ENCODE peak calls at places on chromosome 15, in five cellular contexts. S, Y, U, Z and W are unnamed samples.

GRCh38 chr15:64813075-64813474 is 12.4 kb downstream of the PIF1 start:
- DNase-seq in S (peak), Y (no peak), U (no peak), Z (no peak), W (peak)

GRCh38 chr15:49038382-49038781 is 7.9 kb downstream of the SECISBP2L start:
- DNase-seq in S (no peak), Y (no peak), U (no peak), Z (no peak), W (peak)

GRCh38 chr15:62896969-62897486 is 145.5 kb upstream of the TPM1 start:
- DNase-seq in S (peak), Y (no peak), U (peak), Z (peak), W (peak)

GRCh38 chr15:43293402-43293801 is 26.7 kb upstream of the TGM5 start:
- DNase-seq in S (no peak), Y (no peak), U (no peak), Z (no peak), W (peak)

GRCh38 chr15:50210462-50211264 is 28.7 kb downstream of the SLC27A2 start:
- DNase-seq in S (no peak), Y (no peak), U (peak), Z (no peak), W (peak)

GRCh38 chr15:31392761-31393401 is 66.2 kb downstream of the KLF13 start:
- DNase-seq in S (peak), Y (peak), U (no peak), Z (peak), W (peak)

GRCh38 chr15:53454843-53455721 is 304.4 kb downstream of the WDR72 start:
- DNase-seq in S (no peak), Y (no peak), U (peak), Z (no peak), W (no peak)

GRCh38 chr15:58467722-58468436 is 36.1 kb downstream of the LIPC start:
- DNase-seq in S (peak), Y (no peak), U (peak), Z (no peak), W (no peak)

GRCh38 chr15:39784125-39784524 is 1.5 kb upstream of the FSIP1 start:
- DNase-seq in S (peak), Y (no peak), U (no peak), Z (no peak), W (peak)

GRCh38 chr15:63509933-63510547 is 5.6 kb downstream of the USP3 start:
- DNase-seq in S (peak), Y (no peak), U (no peak), Z (no peak), W (peak)

GRCh38 chr15:41828747-41829270 is 917 bp downstream of the JMJD7 start:
- DNase-seq in S (peak), Y (no peak), U (no peak), Z (no peak), W (peak)

GRCh38 chr15:64222573-64223361 is 59.9 kb upstream of the PPIB start:
- DNase-seq in S (peak), Y (no peak), U (no peak), Z (no peak), W (peak)

GRCh38 chr15:51652084-51652668 is 29.1 kb upstream of the SCG3 start:
- DNase-seq in S (no peak), Y (no peak), U (no peak), Z (no peak), W (no peak)

GRCh38 chr15:38690737-38691332 is 126.2 kb upstream of the RASGRP1 start:
- DNase-seq in S (peak), Y (peak), U (peak), Z (peak), W (peak)

GRCh38 chr15:81410318-81410753 is 36.3 kb upstream of the TMC3 start:
- DNase-seq in S (peak), Y (peak), U (peak), Z (peak), W (peak)

GRCh38 chr15:43299411-43299810 is 31.0 kb downstream of the LCMT2 start:
- DNase-seq in S (no peak), Y (no peak), U (no peak), Z (no peak), W (no peak)

GRCh38 chr15:81225161-81225671 is 28.5 kb downstream of the IL16 start:
- DNase-seq in S (no peak), Y (no peak), U (no peak), Z (no peak), W (no peak)

GRCh38 chr15:75109731-75110130 is 86.3 kb downstream of the PPCDC start:
- DNase-seq in S (no peak), Y (no peak), U (no peak), Z (no peak), W (no peak)

GRCh38 chr15:96732704-96733103 is 402.2 kb downstream of the NR2F2 start:
- DNase-seq in S (no peak), Y (no peak), U (no peak), Z (no peak), W (no peak)

GRCh38 chr15:68618339-68619302 is 39.8 kb downstream of the CORO2B start:
- DNase-seq in S (peak), Y (no peak), U (no peak), Z (peak), W (no peak)

GRCh38 chr15:60809375-60809774 is 330.4 kb upstream of the ICE2 start:
- DNase-seq in S (no peak), Y (no peak), U (no peak), Z (no peak), W (no peak)

GRCh38 chr15:66844747-66845145 is 142.7 kb downstream of the SMAD6 start:
- DNase-seq in S (no peak), Y (no peak), U (no peak), Z (no peak), W (no peak)

GRCh38 chr15:39092354-39092753 is 488.5 kb upstream of the THBS1 start:
- DNase-seq in S (no peak), Y (no peak), U (no peak), Z (no peak), W (no peak)

GRCh38 chr15:67180514-67181191 is 73.8 kb downstream of the AAGAB start:
- DNase-seq in S (no peak), Y (no peak), U (no peak), Z (no peak), W (no peak)

GRCh38 chr15:26891448-26891881 is 24.6 kb downstream of the GABRA5 start:
- DNase-seq in S (peak), Y (peak), U (peak), Z (peak), W (peak)

GRCh38 chr15:86327230-86327865 is 247.7 kb downstream of the AGBL1 start:
- DNase-seq in S (no peak), Y (no peak), U (no peak), Z (no peak), W (no peak)

GRCh38 chr15:37682304-37682703 is 252.1 kb upstream of the TMCO5A start:
- DNase-seq in S (peak), Y (no peak), U (peak), Z (no peak), W (peak)

GRCh38 chr15:41854443-41854842 is 15.8 kb downstream of the PLA2G4B start:
- DNase-seq in S (no peak), Y (no peak), U (no peak), Z (no peak), W (no peak)

GRCh38 chr15:25391971-25392733 is 46.7 kb downstream of the UBE3A start:
- DNase-seq in S (peak), Y (no peak), U (no peak), Z (no peak), W (peak)

GRCh38 chr15:101244889-101245668 is 6.8 kb downstream of the CHSY1 start:
- DNase-seq in S (no peak), Y (no peak), U (no peak), Z (no peak), W (no peak)

GRCh38 chr15:25734680-25735355 is 128.3 kb downstream of the ATP10A start:
- DNase-seq in S (no peak), Y (no peak), U (no peak), Z (no peak), W (no peak)

GRCh38 chr15:45921978-45922377 is 287.1 kb downstream of the SQOR start:
- DNase-seq in S (no peak), Y (no peak), U (no peak), Z (no peak), W (no peak)

GRCh38 chr15:58676766-58677165 is 72.7 kb downstream of the ADAM10 start:
- DNase-seq in S (no peak), Y (no peak), U (no peak), Z (no peak), W (no peak)